ENCODE peak calls at places on chromosomes 3 and 15, in four cellular contexts. T, U, V and P are unnamed samples.

GRCh38 chr15:81163961-81164800 is 30.1 kb downstream of the CFAP161 start:
- DNase-seq in V (peak; percentile 77), U (no peak), T (no peak), P (no peak)

GRCh38 chr3:56783644-56784451 is 17.9 kb downstream of the ARHGEF3 start:
- DNase-seq in V (peak; percentile 79), T (no peak), U (peak; percentile 70), P (peak; percentile 14)

GRCh38 chr3:58562498-58562897 is 14.7 kb downstream of the FAM107A start:
- DNase-seq in T (no peak), U (no peak), V (no peak), P (no peak)

GRCh38 chr3:15708882-15709677 is 88.7 kb downstream of the ANKRD28 start:
- DNase-seq in V (peak; percentile 64), U (peak; percentile 43), T (no peak), P (no peak)

GRCh38 chr3:144947895-144948294 is 976.3 kb downstream of the DIPK2A start:
- DNase-seq in T (no peak), U (no peak), V (no peak), P (no peak)

GRCh38 chr3:16309558-16309957 is 44.5 kb downstream of the OXNAD1 start:
- DNase-seq in V (peak; percentile 32), U (no peak), T (no peak), P (peak; percentile 24)

GRCh38 chr3:177191108-177191779 is 6.0 kb downstream of the TBL1XR1 start:
- DNase-seq in V (no peak), T (no peak), U (no peak), P (no peak)

GRCh38 chr3:180447156-180447555 is 154.8 kb upstream of the TTC14 start:
- DNase-seq in U (peak; percentile 64), T (no peak), V (no peak), P (no peak)

GRCh38 chr15:26771168-26771916 is 1.5 kb downstream of the GABRB3 start:
- DNase-seq in U (no peak), T (no peak), V (no peak), P (no peak)

GRCh38 chr3:3015472-3016089 is 94.6 kb downstream of the IL5RA start:
- DNase-seq in V (peak; percentile 13), U (peak; percentile 1), T (no peak), P (no peak)

GRCh38 chr3:5666455-5666854 is 478.9 kb downstream of the EDEM1 start:
- DNase-seq in U (no peak), V (no peak), T (no peak), P (no peak)

GRCh38 chr3:153173758-153174516 is 11.9 kb downstream of the RAP2B start:
- DNase-seq in V (peak; percentile 39), U (no peak), T (no peak), P (no peak)

GRCh38 chr3:194395767-194396527 is 3.1 kb downstream of the GP5 start:
- DNase-seq in V (no peak), U (no peak), T (peak; percentile 26), P (no peak)

GRCh38 chr3:158528306-158528705 is 42.7 kb upstream of the MLF1 start:
- DNase-seq in V (no peak), U (no peak), T (no peak), P (no peak)

GRCh38 chr3:140188285-140188684 is 253.3 kb downstream of the CLSTN2 start:
- DNase-seq in T (no peak), U (no peak), V (no peak), P (no peak)

GRCh38 chr3:177478170-177478859 is 281.0 kb upstream of the TBL1XR1 start:
- DNase-seq in V (peak; percentile 99), T (no peak), U (peak; percentile 92), P (peak; percentile 76)

GRCh38 chr15:58951388-58952060 is 18.0 kb upstream of the SLTM start:
- DNase-seq in V (peak; percentile 89), U (peak; percentile 11), T (no peak), P (no peak)

GRCh38 chr3:60365360-60365759 is 885.9 kb downstream of the FHIT start:
- DNase-seq in V (peak; percentile 5), U (no peak), T (no peak), P (no peak)

GRCh38 chr3:59737209-59737608 is 687.4 kb upstream of the CFAP20DC start:
- DNase-seq in V (no peak), U (peak; percentile 3), T (no peak), P (no peak)

GRCh38 chr15:91422704-91423254 is 322.7 kb downstream of the SV2B start:
- DNase-seq in V (no peak), T (no peak), U (no peak), P (no peak)

GRCh38 chr3:38567498-38567897 is 71.4 kb downstream of the EXOG start:
- DNase-seq in T (no peak), V (no peak), U (no peak), P (no peak)

GRCh38 chr3:67515778-67516177 is 138.6 kb downstream of the SUCLG2 start:
- DNase-seq in T (no peak), U (no peak), V (no peak), P (no peak)

GRCh38 chr15:43893956-43894355 is 67.2 kb downstream of the WDR76 start:
- DNase-seq in T (no peak), V (peak; percentile 18), U (peak; percentile 54), P (no peak)

GRCh38 chr15:51731549-51732267 is 5.7 kb downstream of the LYSMD2 start:
- DNase-seq in V (peak; percentile 80), U (peak; percentile 15), T (no peak), P (peak; percentile 42)

GRCh38 chr3:177827517-177828249 is 630.4 kb upstream of the TBL1XR1 start:
- DNase-seq in U (peak; percentile 34), V (peak; percentile 84), T (no peak), P (peak; percentile 70)

GRCh38 chr3:112303811-112304325 is 9.9 kb upstream of the SLC9C1 start:
- DNase-seq in V (peak; percentile 48), U (peak; percentile 56), T (peak; percentile 8), P (no peak)

GRCh38 chr15:89356634-89357298 is 22.1 kb upstream of the POLG start:
- DNase-seq in V (no peak), T (no peak), U (peak; percentile 30), P (no peak)

GRCh38 chr3:30607032-30607833 is 832 bp downstream of the TGFBR2 start:
- DNase-seq in T (peak; percentile 5), V (peak; percentile 68), U (peak; percentile 53), P (peak; percentile 54)

GRCh38 chr15:48954538-48954937 is 9.2 kb downstream of the SHC4 start:
- DNase-seq in V (peak; percentile 62), U (peak; percentile 55), T (no peak), P (peak; percentile 46)

GRCh38 chr15:20358066-20358780 is 183.4 kb downstream of the GOLGA6L6 start:
- DNase-seq in V (no peak), U (no peak), T (no peak), P (no peak)

GRCh38 chr15:68354923-68355322 is 77.0 kb downstream of the ITGA11 start:
- DNase-seq in V (peak; percentile 70), T (no peak), U (no peak), P (no peak)

GRCh38 chr3:25604107-25604805 is 60.5 kb downstream of the TOP2B start:
- DNase-seq in V (peak; percentile 79), T (no peak), U (peak; percentile 84), P (peak; percentile 62)

GRCh38 chr15:90232941-90233700 is 620 bp downstream of the CIB1 start:
- DNase-seq in U (peak; percentile 63), V (peak; percentile 53), T (no peak), P (peak; percentile 79)

GRCh38 chr15:72227192-72227586 is 3.8 kb downstream of the PKM start:
- DNase-seq in T (no peak), V (peak; percentile 83), U (peak; percentile 66), P (peak; percentile 80)